ENCODE peak calls at places on chromosomes 6 and 20, in nine cellular contexts. M, T, L, G, J, C, I, W and B are unnamed samples. For H3K36me3, the result is how much of the 10 kb centered on the place peaks cover.

GRCh38 chr6:117167520-117168271 is 97.7 kb upstream of the VGLL2 start:
- DNase-seq in G (no peak), J (peak), W (no peak), C (peak), L (no peak), M (no peak), T (peak), I (peak), B (no peak)

GRCh38 chr6:162468326-162468725 is 259.2 kb downstream of the PRKN start:
- DNase-seq in J (no peak), L (no peak), T (no peak), M (no peak), W (no peak), C (no peak), G (no peak), I (no peak), B (no peak)

GRCh38 chr6:12725263-12725662 is 8.7 kb downstream of the PHACTR1 start:
- DNase-seq in I (no peak), L (no peak), T (no peak), J (no peak), G (no peak), C (no peak), W (no peak), M (no peak), B (no peak)

GRCh38 chr6:13767121-13767794 is 47.1 kb downstream of the MCUR1 start:
- DNase-seq in G (no peak), C (peak), M (peak), T (peak), J (peak), I (no peak), L (peak), W (peak), B (peak)

GRCh38 chr6:45663181-45664180 is 285.7 kb upstream of the SUPT3H start:
- DNase-seq in L (peak), C (no peak), G (no peak), W (no peak), M (peak), T (no peak), J (no peak), I (no peak), B (no peak)

GRCh38 chr6:144415014-144415413 is 129.9 kb downstream of the UTRN start:
- DNase-seq in G (no peak), I (no peak), T (no peak), M (no peak), W (no peak), C (no peak), J (no peak), L (peak), B (no peak)

GRCh38 chr6:7331452-7331851 is 18.5 kb upstream of the SSR1 start:
- DNase-seq in J (no peak), T (no peak), C (no peak), M (no peak), G (no peak), W (no peak), L (no peak), I (no peak), B (no peak)

GRCh38 chr6:83884523-83884922 is 25.0 kb downstream of the CYB5R4 start:
- DNase-seq in C (no peak), M (no peak), J (no peak), W (no peak), G (no peak), T (no peak), I (peak), L (peak), B (no peak)

GRCh38 chr20:33399924-33400323 is 1.4 kb downstream of the CDK5RAP1 start:
- DNase-seq in M (no peak), W (no peak), T (no peak), L (no peak), J (no peak), C (no peak), I (no peak), G (no peak), B (no peak)

GRCh38 chr20:9485614-9486325 is 28.6 kb upstream of the LAMP5 start:
- DNase-seq in T (no peak), W (no peak), C (no peak), M (no peak), J (no peak), L (no peak), G (no peak), I (no peak), B (no peak)

GRCh38 chr6:119040229-119040628 is 38.2 kb downstream of the FAM184A start:
- DNase-seq in T (no peak), W (no peak), L (no peak), C (no peak), I (no peak), M (no peak), J (no peak), G (no peak), B (no peak)

GRCh38 chr6:21079468-21080048 is 514.0 kb upstream of the SOX4 start:
- DNase-seq in W (no peak), T (no peak), I (no peak), L (no peak), M (no peak), J (no peak), G (no peak), C (no peak), B (no peak)

GRCh38 chr20:17786221-17786718 is 86.5 kb downstream of the BANF2 start:
- DNase-seq in C (no peak), W (peak), G (no peak), T (no peak), L (peak), I (no peak), J (peak), M (peak), B (no peak)

GRCh38 chr20:52410182-52410647 is 218.6 kb upstream of the ZFP64 start:
- DNase-seq in C (no peak), G (no peak), I (no peak), L (no peak), W (peak), J (peak), T (no peak), M (no peak), B (no peak)

GRCh38 chr6:63576147-63576772 is 4.0 kb downstream of the LOC128125822 start:
- DNase-seq in G (no peak), J (no peak), I (no peak), L (no peak), C (no peak), T (no peak), W (no peak), M (no peak), B (no peak)

GRCh38 chr6:113351183-113351834 is 505.8 kb upstream of the MARCKS start:
- DNase-seq in L (peak), M (no peak), I (no peak), W (no peak), T (no peak), J (no peak), G (no peak), C (no peak), B (no peak)

GRCh38 chr20:58702161-58702510 is 9.5 kb downstream of the NPEPL1 start:
- DNase-seq in G (no peak), W (peak), I (no peak), L (no peak), C (no peak), M (peak), T (no peak), J (no peak), B (peak)

GRCh38 chr6:25456249-25456648 is 177.1 kb downstream of the CARMIL1 start:
- DNase-seq in W (no peak), C (no peak), T (no peak), M (no peak), I (no peak), L (no peak), J (no peak), G (no peak), B (no peak)

GRCh38 chr20:45450097-45450818 is 19.3 kb upstream of the WFDC2 start:
- DNase-seq in L (peak), M (no peak), G (no peak), C (no peak), W (no peak), T (no peak), J (peak), I (peak), B (no peak)

GRCh38 chr6:111253999-111254778 is 166.9 kb downstream of the SLC16A10 start:
- DNase-seq in J (no peak), L (no peak), M (no peak), I (no peak), C (no peak), W (no peak), G (no peak), T (no peak), B (no peak)

GRCh38 chr6:156585859-156586258 is 191.3 kb upstream of the ARID1B start:
- DNase-seq in G (no peak), C (no peak), L (no peak), J (no peak), T (no peak), I (no peak), W (no peak), M (no peak), B (no peak)

GRCh38 chr6:11350294-11350693 is 117.8 kb upstream of the NEDD9 start:
- DNase-seq in L (no peak), C (no peak), I (no peak), M (no peak), J (peak), W (no peak), T (peak), G (no peak), B (no peak)

GRCh38 chr20:50806126-50806768 is 11.4 kb downstream of the BCAS4 start:
- DNase-seq in M (no peak), T (no peak), G (no peak), L (no peak), J (no peak), I (no peak), W (no peak), C (no peak), B (no peak)

GRCh38 chr20:50805349-50805684 is 10.5 kb downstream of the BCAS4 start:
- DNase-seq in G (no peak), M (no peak), I (no peak), W (no peak), C (no peak), L (no peak), T (no peak), J (no peak), B (no peak)

GRCh38 chr20:50801747-50802125 is 6.9 kb downstream of the BCAS4 start:
- DNase-seq in G (no peak), J (no peak), L (no peak), C (no peak), I (no peak), T (no peak), W (no peak), M (no peak), B (peak)

GRCh38 chr20:50802289-50802688 is 7.4 kb downstream of the BCAS4 start:
- DNase-seq in M (no peak), J (no peak), L (no peak), G (no peak), W (no peak), C (no peak), I (no peak), T (no peak), B (peak)

DNA sequence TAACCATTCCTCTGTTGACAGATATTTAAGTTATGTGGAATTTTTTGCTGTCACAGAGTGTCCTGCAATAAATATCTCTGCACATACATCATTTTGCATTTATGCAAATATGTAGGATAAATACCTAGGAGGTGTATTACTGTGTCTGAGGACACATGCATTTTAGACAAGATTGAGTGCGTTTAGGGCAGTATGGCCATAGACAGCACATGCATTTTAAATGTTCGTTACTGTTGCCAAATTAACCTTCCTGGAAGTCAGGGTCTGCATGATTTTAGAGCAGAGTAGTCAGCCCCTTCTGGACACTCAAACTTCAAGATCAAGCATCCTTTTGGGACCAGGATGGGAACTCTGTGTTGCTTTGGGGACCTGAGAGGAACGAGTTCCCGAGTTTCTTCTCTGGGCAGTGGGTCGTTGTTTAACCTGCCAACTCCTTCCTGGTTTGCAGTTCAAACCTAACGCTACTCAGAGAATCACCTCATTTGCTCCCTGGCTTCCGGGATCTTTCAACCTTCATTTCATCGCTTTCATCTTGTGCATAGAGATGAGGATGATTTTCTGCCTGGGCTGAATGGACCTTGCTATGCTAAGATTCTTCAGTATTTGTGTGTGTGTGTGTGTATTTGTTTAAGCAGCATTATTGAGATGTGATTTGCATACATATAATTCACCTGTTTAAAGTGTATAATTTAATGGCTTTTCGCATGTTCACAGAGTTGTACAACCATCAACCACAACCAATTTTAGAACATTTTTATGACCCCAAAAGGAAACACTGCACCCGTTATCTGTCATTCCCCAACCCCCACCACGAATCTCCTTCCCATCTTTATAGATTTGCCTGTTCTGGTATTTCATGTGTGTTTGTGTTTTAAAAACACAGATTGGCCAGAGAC is 9.8 kb downstream of the BCAS4 start:
- DNase-seq in M (no peak), L (no peak), G (no peak), C (no peak), J (no peak), I (no peak), T (no peak), W (no peak), B (no peak)
- H3K27ac ChIP-seq in M (no peak), L (no peak), G (no peak), C (no peak), J (no peak), I (no peak), T (no peak), W (no peak), B (peak)

DNA sequence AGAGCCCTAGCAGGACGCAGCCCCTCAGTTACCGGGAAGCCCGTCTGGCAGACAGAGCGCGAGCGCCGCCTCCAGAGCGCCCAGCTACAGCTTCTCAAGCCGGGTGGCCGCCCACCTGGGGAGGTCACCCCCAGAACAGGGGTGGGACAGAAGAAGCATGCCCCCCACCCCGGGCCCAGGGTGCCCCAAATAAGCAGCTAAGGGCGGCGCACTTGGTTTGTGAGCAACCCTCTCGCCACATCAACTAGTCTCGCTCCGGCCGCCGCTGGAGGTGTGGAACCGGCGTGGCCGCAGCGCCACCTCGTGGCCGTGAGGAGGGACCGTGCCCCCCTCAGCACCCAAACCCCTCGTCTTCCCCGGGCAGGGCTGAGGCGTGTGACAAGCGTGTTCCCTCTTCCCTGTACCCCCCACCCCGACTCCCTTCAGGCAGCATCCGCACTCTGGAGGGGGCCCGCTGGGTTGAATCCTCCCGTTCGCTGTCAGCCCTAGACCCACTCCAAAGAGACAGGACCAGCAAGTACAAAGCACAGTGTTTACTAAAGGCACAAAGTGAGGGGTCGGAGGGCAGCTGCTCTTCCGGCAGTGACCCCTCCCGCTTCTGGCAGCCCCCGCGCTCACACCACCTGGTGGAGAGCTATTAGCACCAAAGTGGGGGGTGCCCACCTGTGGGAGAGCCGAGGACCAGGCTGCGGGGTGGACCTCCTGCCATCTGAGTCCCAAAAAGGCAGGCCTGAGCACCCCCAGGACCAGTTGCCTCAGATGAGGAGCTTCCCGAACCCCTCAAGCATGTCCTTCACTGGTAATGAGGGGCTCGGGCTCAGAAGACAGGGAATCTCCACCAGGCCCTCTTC is 45.4 kb downstream of the MDFI start:
- DNase-seq in J (peak), G (peak), T (peak), W (peak), L (peak), I (no peak), M (peak), C (peak), B (peak)
- TF ChIP-seq POLR2A in J (no peak), G (no peak), T (no peak), W (peak), L (no peak), I (no peak), M (no peak), C (no peak), B (no peak)

GRCh38 chr6:151341481-151342195 is 49.7 kb downstream of the ZBTB2 start:
- DNase-seq in M (no peak), J (no peak), G (no peak), W (no peak), L (no peak), C (no peak), I (no peak), T (no peak), B (no peak)
- H3K36me3 ChIP-seq in M (under half), J (under half), G (under half), W (under half), L (under half), C (under half), I (half or more), T (under half), B (under half)

GRCh38 chr6:109456283-109456583 is 661 bp upstream of the MICAL1 start:
- DNase-seq in M (no peak), T (no peak), I (no peak), C (no peak), G (peak), J (no peak), W (no peak), L (no peak), B (no peak)
- H3K27ac ChIP-seq in M (no peak), T (peak), I (peak), C (peak), G (peak), J (no peak), W (peak), L (no peak), B (peak)